ENCODE peak calls at places on chromosome 6, in six cellular contexts. N is A549, S is DND-41, R is endodermal cell, X is heart left ventricle, G is IMR-90. D is an unnamed sample.

GRCh38 chr6:19433101-19433500 is 404.1 kb upstream of the ID4 start:
- DNase-seq in N (no peak), S (no peak), R (no peak), X (no peak), G (no peak), D (no peak)

GRCh38 chr6:149211046-149211571 is 106.4 kb upstream of the TAB2 start:
- DNase-seq in N (no peak), S (no peak), R (no peak), X (no peak), G (peak; percentile 43), D (no peak)

GRCh38 chr6:60952500-60952899 is 1333.5 kb downstream of the KHDRBS2 start:
- DNase-seq in N (no peak), S (no peak), R (no peak), X (no peak), G (no peak), D (no peak)

GRCh38 chr6:110518281-110518623 is 41.8 kb upstream of the SLC22A16 start:
- DNase-seq in N (peak; percentile 56), S (no peak), R (no peak), X (no peak), G (peak; percentile 29), D (no peak)

GRCh38 chr6:157226026-157226639 is 97.2 kb downstream of the TMEM242 start:
- DNase-seq in N (no peak), S (no peak), R (no peak), X (peak; percentile 49), G (peak; percentile 39), D (no peak)

GRCh38 chr6:30260036-30260504 is 46.9 kb upstream of the TRIM26 start:
- DNase-seq in N (no peak), S (no peak), R (peak; percentile 68), X (no peak), G (no peak), D (no peak)

GRCh38 chr6:143449731-143450452 is 603 bp downstream of the ADAT2 start:
- DNase-seq in N (no peak), S (peak; percentile 43), R (peak; percentile 77), X (no peak), G (peak; percentile 23), D (no peak)

GRCh38 chr6:126033696-126034095 is 47.4 kb downstream of the TRMT11 start:
- DNase-seq in N (peak; percentile 29), S (no peak), R (peak; percentile 65), X (peak; percentile 32), G (peak; percentile 91), D (no peak)

GRCh38 chr6:105991561-105992314 is 94.4 kb upstream of the PRDM1 start:
- DNase-seq in N (peak; percentile 18), S (no peak), R (peak; percentile 79), X (no peak), G (no peak), D (no peak)

GRCh38 chr6:11358904-11359840 is 126.7 kb upstream of the NEDD9 start:
- DNase-seq in N (no peak), S (no peak), R (peak; percentile 10), X (no peak), G (no peak), D (no peak)

GRCh38 chr6:30019819-30020218 is 41.2 kb upstream of the POLR1H start:
- DNase-seq in N (no peak), S (no peak), R (no peak), X (no peak), G (no peak), D (no peak)

GRCh38 chr6:25062070-25062811 is 126.5 kb upstream of the RIPOR2 start:
- DNase-seq in N (no peak), S (no peak), R (peak; percentile 54), X (no peak), G (no peak), D (no peak)

GRCh38 chr6:113361014-113361645 is 496.0 kb upstream of the MARCKS start:
- DNase-seq in N (no peak), S (no peak), R (no peak), X (no peak), G (peak; percentile 85), D (no peak)

DNA sequence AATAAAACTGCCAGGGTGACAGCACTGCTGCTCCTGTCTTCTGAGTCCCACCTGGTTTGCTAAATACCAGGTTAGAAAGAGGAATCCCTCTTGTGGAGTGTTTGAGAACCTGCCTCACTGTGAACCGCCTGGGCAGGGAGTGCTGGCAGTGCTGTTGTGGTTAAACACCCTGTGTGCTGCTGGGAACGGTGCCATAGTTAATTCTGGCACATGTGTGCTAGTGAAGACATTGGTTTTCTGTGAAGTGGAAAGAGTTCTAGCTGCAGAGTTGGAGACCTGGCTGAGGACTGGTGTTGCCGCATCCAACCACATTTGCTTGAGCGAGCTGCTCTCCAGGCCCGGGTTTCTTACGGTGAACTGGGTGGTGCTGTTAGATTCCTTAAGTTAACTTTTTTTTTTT is 72.7 kb downstream of the IGF2R start:
- DNase-seq in N (no peak), S (peak; percentile 50), R (peak; percentile 24), X (peak; percentile 84), G (peak; percentile 70), D (peak; percentile 53)
- H3K27ac ChIP-seq in N (no peak overlapping the region), S (peak overlapping the region; percentile 3), R (no peak overlapping the region), X (no peak overlapping the region), G (no peak overlapping the region), D (peak overlapping the region; percentile 13)

GRCh38 chr6:2162089-2162465 is 83.3 kb downstream of the GMDS start:
- DNase-seq in N (no peak), S (no peak), R (no peak), X (no peak), G (no peak), D (no peak)

GRCh38 chr6:2157441-2158127 is 87.8 kb downstream of the GMDS start:
- DNase-seq in N (no peak), S (peak; percentile 60), R (no peak), X (no peak), G (peak; percentile 83), D (no peak)

GRCh38 chr6:2155206-2155605 is 90.2 kb downstream of the GMDS start:
- DNase-seq in N (no peak), S (no peak), R (no peak), X (no peak), G (no peak), D (no peak)

GRCh38 chr6:2164481-2164880 is 80.9 kb downstream of the GMDS start:
- DNase-seq in N (no peak), S (no peak), R (no peak), X (no peak), G (no peak), D (no peak)

GRCh38 chr6:2158596-2159271 is 86.7 kb downstream of the GMDS start:
- DNase-seq in N (peak; percentile 74), S (peak; percentile 21), R (peak; percentile 91), X (no peak), G (peak; percentile 12), D (no peak)
- TF ChIP-seq CTCF in N (peak; percentile 48), S (peak; percentile 53), R (peak; percentile 98), X (peak; percentile 40), G (peak; percentile 23), D (peak; percentile 46)

GRCh38 chr6:35736982-35737412 is at the start of gene ARMC12:
- DNase-seq in N (no peak), S (no peak), R (no peak), X (no peak), G (no peak), D (no peak)
- H3K27ac ChIP-seq in N (peak within 1 kb of the TSS; percentile 60), S (no peak within 1 kb of the TSS), R (no peak within 1 kb of the TSS), X (no peak within 1 kb of the TSS), G (no peak within 1 kb of the TSS), D (peak within 1 kb of the TSS; percentile 36)

DNA sequence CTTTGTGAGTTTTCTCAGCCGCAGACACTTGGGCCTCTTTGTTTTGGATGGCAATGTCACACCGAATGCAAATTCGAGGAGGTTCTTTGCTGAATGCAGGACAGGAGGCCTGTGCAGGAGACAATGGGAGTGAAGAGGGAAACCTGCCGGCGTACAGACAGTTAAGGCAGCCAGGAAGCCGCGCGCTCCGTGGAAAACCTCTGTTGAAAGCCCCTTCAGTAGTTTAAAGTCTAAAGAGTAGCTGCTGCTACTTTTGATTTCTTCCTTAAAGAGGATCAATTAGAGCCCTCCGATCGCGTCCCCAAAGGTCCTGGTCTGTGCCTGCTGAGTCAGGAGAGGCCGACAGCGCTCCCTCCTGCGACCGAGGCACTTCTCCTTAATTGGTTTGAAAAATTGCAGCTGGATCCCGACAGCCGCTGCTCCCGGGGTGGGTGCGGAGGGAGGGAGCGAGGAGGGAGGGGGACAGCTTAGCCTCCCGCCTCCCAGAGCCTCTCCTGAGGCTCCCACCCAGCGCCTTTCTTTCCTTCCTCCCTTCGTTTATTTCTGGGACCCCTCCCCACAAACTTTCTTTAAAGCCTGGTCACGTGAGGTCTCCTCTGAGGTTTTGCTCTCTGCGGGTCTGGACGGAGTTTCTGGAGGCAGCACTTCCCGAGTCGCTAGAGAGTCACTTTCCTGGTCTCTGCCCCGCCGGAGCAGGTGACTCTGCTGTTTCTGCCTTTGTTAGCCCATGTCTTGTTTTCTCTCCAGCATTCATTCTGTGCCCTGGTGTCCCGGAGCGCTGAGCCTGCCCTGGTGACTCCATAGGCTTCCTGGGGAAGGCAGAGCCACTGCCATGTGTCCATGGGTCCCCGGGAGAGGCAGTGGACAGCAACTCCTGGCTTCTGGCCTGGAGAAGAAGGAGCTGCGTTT is 22.3 kb upstream of the RPP40 start:
- DNase-seq in N (no peak), S (no peak), R (peak; percentile 89), X (peak; percentile 64), G (peak; percentile 30), D (peak; percentile 58)
- TF ChIP-seq CTCF in N (no peak), S (no peak), R (peak; percentile 36), X (peak; percentile 32), G (no peak), D (peak; percentile 29)

DNA sequence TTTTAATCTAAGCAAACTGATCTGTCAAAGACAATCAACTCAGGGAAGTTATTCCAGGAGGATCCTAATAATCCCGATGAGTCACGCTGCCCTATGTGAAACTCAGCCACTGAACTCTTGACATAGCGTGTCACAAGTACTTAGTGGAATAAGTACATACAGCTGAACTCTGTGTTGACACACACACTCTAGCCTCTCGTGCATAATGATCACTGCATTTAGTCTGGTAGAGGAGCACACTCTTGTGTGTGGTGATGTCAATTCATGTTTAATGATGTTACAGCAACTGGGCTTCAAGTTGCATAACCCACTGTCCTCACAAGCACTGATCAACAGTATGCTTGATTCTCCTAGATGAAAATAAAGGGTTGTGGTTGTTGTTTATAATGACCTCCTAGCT is 148.3 kb downstream of the HACE1 start:
- DNase-seq in N (peak; percentile 25), S (no peak), R (no peak), X (no peak), G (peak; percentile 51), D (no peak)
- H3K27ac ChIP-seq in N (peak overlapping the region; percentile 43), S (peak overlapping the region; percentile 6), R (no peak overlapping the region), X (no peak overlapping the region), G (no peak overlapping the region), D (no peak overlapping the region)

DNA sequence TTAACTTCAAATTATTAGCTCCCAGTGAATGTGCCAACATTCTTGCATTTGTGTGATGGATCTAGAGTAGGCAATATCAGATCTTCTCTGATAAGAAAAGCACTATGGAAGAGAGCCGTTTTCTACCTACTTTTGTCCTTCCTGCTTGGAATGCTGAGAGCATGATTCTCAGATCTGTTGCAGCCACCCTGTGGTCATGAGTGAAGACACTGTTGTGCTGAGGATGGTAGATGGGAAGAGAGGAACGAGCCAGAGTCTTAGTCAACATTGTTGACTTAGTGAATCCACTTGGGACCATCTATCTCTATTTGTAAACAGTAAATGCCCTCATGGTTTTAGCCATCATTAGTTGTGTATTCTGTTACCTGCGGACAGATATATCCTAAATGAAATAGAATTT is 202.6 kb downstream of the CD109 start:
- DNase-seq in N (no peak), S (no peak), R (no peak), X (no peak), G (no peak), D (no peak)
- TF ChIP-seq CTCF in N (no peak), S (no peak), R (peak; percentile 56), X (no peak), G (no peak), D (peak; percentile 12)